ENCODE peak calls at places on chromosome 1, in seven cellular contexts. S, V, F, I, L, T and Q are unnamed samples.
A peak's percentile ranks its signal among the peaks of the same experiment; 100 is the strongest.

GRCh38 chr1:202266061-202266765 is 72.6 kb downstream of the LGR6 start:
- DNase-seq in L (no peak), T (no peak), V (no peak), F (no peak), S (peak; percentile 17), I (no peak), Q (no peak)

GRCh38 chr1:200794506-200795065 is 55.9 kb downstream of the CAMSAP2 start:
- DNase-seq in V (no peak), L (peak; percentile 39), T (no peak), S (no peak), I (no peak), F (no peak), Q (no peak)

GRCh38 chr1:172427191-172427590 is 6.7 kb downstream of the C1orf105 start:
- DNase-seq in V (no peak), I (no peak), S (no peak), L (no peak), T (no peak), F (no peak), Q (no peak)

GRCh38 chr1:11406845-11407244 is 72.1 kb upstream of the DISP3 start:
- DNase-seq in V (no peak), T (no peak), F (no peak), S (no peak), L (no peak), I (no peak), Q (no peak)

GRCh38 chr1:230167419-230167852 is 100.4 kb downstream of the GALNT2 start:
- DNase-seq in V (peak; percentile 87), T (peak; percentile 84), F (peak; percentile 37), I (peak; percentile 62), S (peak; percentile 62), L (peak; percentile 62), Q (no peak)

GRCh38 chr1:45221716-45222115 is 15.3 kb upstream of the ZSWIM5 start:
- DNase-seq in I (no peak), T (peak; percentile 5), S (no peak), V (no peak), L (no peak), F (no peak), Q (no peak)

GRCh38 chr1:241235236-241235897 is 121.6 kb downstream of the RGS7 start:
- DNase-seq in F (no peak), I (no peak), V (peak; percentile 54), S (no peak), T (no peak), L (no peak), Q (peak; percentile 9)

GRCh38 chr1:59678809-59679228 is 135.9 kb upstream of the HOOK1 start:
- DNase-seq in L (peak; percentile 98), F (peak; percentile 99), I (no peak), V (peak; percentile 63), S (no peak), T (peak; percentile 36), Q (peak; percentile 42)

GRCh38 chr1:212231372-212231771 is 53.8 kb upstream of the PPP2R5A start:
- DNase-seq in I (no peak), L (no peak), S (no peak), V (no peak), T (no peak), F (no peak), Q (no peak)

GRCh38 chr1:1033731-1034437 is 14.0 kb downstream of the AGRN start:
- DNase-seq in V (peak; percentile 47), I (no peak), L (no peak), T (no peak), S (no peak), F (no peak), Q (no peak)

GRCh38 chr1:20691872-20692271 is 25.9 kb downstream of the KIF17 start:
- DNase-seq in T (no peak), S (no peak), F (no peak), I (no peak), L (no peak), V (no peak), Q (no peak)

GRCh38 chr1:20696397-20697333 is 21.1 kb downstream of the KIF17 start:
- DNase-seq in T (peak; percentile 85), S (peak; percentile 93), V (peak; percentile 94), F (peak; percentile 97), L (peak; percentile 94), I (peak; percentile 90), Q (peak; percentile 87)

GRCh38 chr1:20695503-20695902 is 22.3 kb downstream of the KIF17 start:
- DNase-seq in V (no peak), F (no peak), T (no peak), I (no peak), S (no peak), L (no peak), Q (no peak)

GRCh38 chr1:20697560-20697959 is 20.2 kb downstream of the KIF17 start:
- DNase-seq in F (no peak), L (no peak), V (no peak), I (no peak), S (no peak), T (no peak), Q (no peak)

GRCh38 chr1:20693623-20694022 is 24.2 kb downstream of the KIF17 start:
- DNase-seq in T (no peak), F (no peak), S (no peak), L (no peak), I (no peak), V (no peak), Q (no peak)
- H2AK5ac ChIP-seq in T (no peak overlapping the region), F (no peak overlapping the region), S (no peak overlapping the region), L (no peak overlapping the region), I (no peak overlapping the region), V (no peak overlapping the region), Q (no peak overlapping the region)

DNA sequence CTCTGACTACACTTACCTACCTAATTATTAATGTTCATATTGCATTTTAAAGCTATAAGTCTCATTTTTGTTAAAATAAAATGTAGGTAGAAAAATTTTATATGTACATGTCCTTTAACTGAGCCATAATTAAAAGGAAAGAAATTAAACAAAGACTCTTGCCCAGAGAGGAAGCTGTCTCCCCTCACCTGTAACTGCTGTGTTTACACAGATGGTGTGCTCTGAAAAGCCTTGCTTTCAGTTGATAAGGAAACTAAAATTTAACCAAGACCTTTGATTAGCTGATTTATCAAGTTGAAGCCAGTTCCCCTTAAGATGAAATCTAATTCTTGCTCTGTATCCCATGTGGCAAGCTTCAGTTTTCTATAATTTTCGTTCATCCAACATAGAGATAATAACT is 213.5 kb downstream of the LYPLAL1 start:
- DNase-seq in F (no peak), V (no peak), I (no peak), T (no peak), L (no peak), S (no peak), Q (no peak)
- H2AK5ac ChIP-seq in F (no peak overlapping the region), V (no peak overlapping the region), I (no peak overlapping the region), T (no peak overlapping the region), L (no peak overlapping the region), S (no peak overlapping the region), Q (no peak overlapping the region)

GRCh38 chr1:162757476-162757875 is 33.0 kb upstream of the HSD17B7 start:
- DNase-seq in S (no peak), V (no peak), I (no peak), F (no peak), T (no peak), L (peak; percentile 52), Q (no peak)
- H2AK5ac ChIP-seq in S (no peak overlapping the region), V (no peak overlapping the region), I (no peak overlapping the region), F (no peak overlapping the region), T (no peak overlapping the region), L (no peak overlapping the region), Q (no peak overlapping the region)

DNA sequence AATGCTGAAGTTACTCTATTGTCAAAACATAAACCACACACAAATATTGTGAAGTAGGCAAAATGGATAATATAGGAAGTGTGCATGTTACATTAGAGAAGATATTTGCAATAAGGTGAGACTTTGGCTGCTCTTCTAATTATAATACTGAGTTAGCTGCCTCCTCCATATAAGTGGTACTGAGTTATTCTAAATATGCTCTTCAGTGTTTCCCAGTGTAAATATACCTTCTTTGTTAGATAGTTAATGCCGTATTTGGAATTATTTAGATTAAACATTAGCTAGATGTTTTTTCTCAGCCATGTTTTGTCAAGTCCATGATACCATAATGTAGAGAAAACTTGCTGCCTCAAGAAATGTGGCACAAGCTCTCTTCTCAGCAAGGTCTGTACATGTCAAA is 186.4 kb downstream of the PTPRC start:
- DNase-seq in S (no peak), T (no peak), L (no peak), F (no peak), V (no peak), I (no peak), Q (no peak)
- H2AK5ac ChIP-seq in S (no peak overlapping the region), T (no peak overlapping the region), L (no peak overlapping the region), F (no peak overlapping the region), V (no peak overlapping the region), I (no peak overlapping the region), Q (no peak overlapping the region)

DNA sequence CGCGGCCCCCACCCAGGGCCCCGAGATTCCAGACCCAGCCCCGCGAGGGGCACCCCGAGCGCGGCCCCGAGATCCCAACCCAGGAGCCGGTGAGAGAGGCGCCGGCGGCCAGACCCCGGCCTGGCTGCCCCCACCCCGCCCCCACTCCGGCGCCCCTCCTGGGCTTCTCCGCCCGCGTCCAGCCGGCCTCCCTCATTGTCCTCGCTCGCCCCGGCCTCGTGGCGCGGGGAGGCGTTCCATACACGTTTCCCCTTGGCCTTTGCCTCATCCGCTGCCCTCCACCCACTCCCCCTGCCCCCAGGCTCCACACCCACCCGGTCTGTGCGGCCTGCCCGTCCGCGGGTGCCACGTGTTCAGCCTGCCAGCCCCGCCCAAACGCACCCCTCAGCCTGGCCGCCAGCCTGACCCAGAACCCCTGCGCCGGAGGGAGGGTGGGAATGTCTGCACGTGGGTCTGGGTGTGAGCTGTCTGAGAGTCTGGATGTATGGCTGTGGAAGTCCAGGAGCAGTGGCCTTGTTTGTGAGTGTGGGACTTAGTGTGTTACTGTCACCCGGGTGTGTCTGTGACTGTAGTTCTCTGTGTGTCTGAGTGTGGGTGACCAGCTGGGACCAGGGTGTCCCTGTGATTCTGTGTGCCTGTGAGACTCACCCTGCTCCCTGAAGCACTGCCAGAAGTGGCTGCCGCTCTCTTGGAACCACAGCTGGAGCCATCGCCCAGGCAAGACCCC is 681 bp downstream of the B4GALT2 start:
- DNase-seq in V (peak; percentile 26), T (peak; percentile 27), I (peak; percentile 73), L (peak; percentile 41), S (no peak), F (peak; percentile 58), Q (no peak)
- H2AK5ac ChIP-seq in V (peak overlapping the region; percentile 35), T (peak overlapping the region; percentile 71), I (peak overlapping the region; percentile 45), L (peak overlapping the region; percentile 76), S (no peak overlapping the region), F (no peak overlapping the region), Q (peak overlapping the region; percentile 90)

GRCh38 chr1:174786760-174787159 is 213.0 kb upstream of the CACYBP start:
- DNase-seq in S (no peak), T (no peak), I (no peak), L (no peak), V (no peak), F (no peak), Q (no peak)
- H2AK5ac ChIP-seq in S (no peak overlapping the region), T (no peak overlapping the region), I (no peak overlapping the region), L (no peak overlapping the region), V (no peak overlapping the region), F (no peak overlapping the region), Q (no peak overlapping the region)

DNA sequence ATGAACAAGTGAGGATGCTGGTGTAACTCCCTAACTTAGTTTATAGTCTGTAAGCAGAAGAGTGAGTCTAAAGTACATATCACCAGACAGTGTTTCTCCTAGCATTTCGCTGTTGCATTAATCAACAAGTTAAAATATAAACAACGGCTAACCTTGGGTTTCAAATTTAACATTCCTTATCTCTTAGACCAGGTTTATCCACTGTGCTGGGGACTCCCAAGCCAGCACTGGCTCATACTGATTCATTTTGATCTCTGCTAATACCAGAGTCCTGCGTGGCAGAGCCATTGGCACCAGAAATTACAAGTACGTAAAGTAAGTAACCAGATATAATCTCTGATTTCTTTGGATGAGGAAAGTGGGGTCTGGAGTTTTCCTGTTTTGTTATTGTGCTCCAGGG is at the start of gene FMO1:
- DNase-seq in S (no peak), T (no peak), F (no peak), L (no peak), I (no peak), V (no peak), Q (no peak)
- H2AK5ac ChIP-seq in S (no peak within 1 kb of the TSS), T (no peak within 1 kb of the TSS), F (no peak within 1 kb of the TSS), L (no peak within 1 kb of the TSS), I (no peak within 1 kb of the TSS), V (no peak within 1 kb of the TSS), Q (no peak within 1 kb of the TSS)